ENCODE peak calls at places on chromosomes 4 and X, in eight cellular contexts. J is pancreas, S is AG04450, X is cardiac fibroblast, P is foreskin fibroblast, B is fibroblast of mammary gland, Y is coronary artery, C is transverse colon. D is an unnamed sample.

GRCh38 chr4:56640907-56641493 is 40.1 kb downstream of the HOPX start:
- DNase-seq in J (no peak), S (no peak), X (no peak), P (peak), B (no peak), Y (no peak), C (no peak), D (no peak)

GRCh38 chr4:153090670-153091385 is 113.4 kb upstream of the TRIM2 start:
- DNase-seq in J (no peak), S (no peak), X (no peak), P (no peak), B (no peak), Y (no peak), C (no peak), D (no peak)

GRCh38 chr4:125244848-125245450 is 69.8 kb upstream of the FAT4 start:
- DNase-seq in J (no peak), S (no peak), X (peak), P (peak), B (peak), Y (no peak), C (no peak), D (no peak)

GRCh38 chrX:108224727-108225455 is 133.3 kb downstream of the ATG4A start:
- DNase-seq in J (no peak), S (no peak), X (peak), P (peak), B (peak), Y (no peak), C (no peak), D (no peak)

GRCh38 chrX:19889582-19890342 is 2.4 kb upstream of the SH3KBP1 start:
- DNase-seq in J (no peak), S (peak), X (peak), P (peak), B (peak), Y (no peak), C (peak), D (no peak)

GRCh38 chr4:138050601-138051000 is 191.5 kb downstream of the SLC7A11 start:
- DNase-seq in J (no peak), S (no peak), X (no peak), P (no peak), B (no peak), Y (no peak), C (no peak), D (no peak)

GRCh38 chr4:161393614-161394013 is 770.2 kb downstream of the FSTL5 start:
- DNase-seq in J (no peak), S (no peak), X (no peak), P (no peak), B (no peak), Y (no peak), C (no peak), D (no peak)

GRCh38 chr4:140168474-140168873 is 14.5 kb upstream of the MAML3 start:
- DNase-seq in J (no peak), S (no peak), X (no peak), P (peak), B (no peak), Y (no peak), C (no peak), D (no peak)

GRCh38 chrX:1355131-1355799 is 18.7 kb downstream of the IL3RA start:
- DNase-seq in J (no peak), S (no peak), X (no peak), P (no peak), B (no peak), Y (no peak), C (no peak), D (no peak)

GRCh38 chr4:139153411-139154133 is 23.4 kb downstream of the ELF2 start:
- DNase-seq in J (no peak), S (no peak), X (peak), P (peak), B (no peak), Y (no peak), C (no peak), D (no peak)

GRCh38 chrX:72002886-72003285 is 92.2 kb downstream of the NHSL2 start:
- DNase-seq in J (no peak), S (no peak), X (no peak), P (no peak), B (peak), Y (peak), C (no peak), D (no peak)

GRCh38 chr4:20378181-20378580 is 126.5 kb downstream of the SLIT2 start:
- DNase-seq in J (no peak), S (no peak), X (peak), P (no peak), B (no peak), Y (no peak), C (no peak), D (no peak)

GRCh38 chr4:168882650-168883233 is 127.3 kb downstream of the CBR4 start:
- DNase-seq in J (no peak), S (no peak), X (peak), P (peak), B (peak), Y (no peak), C (no peak), D (no peak)

GRCh38 chrX:41688835-41689234 is at the start of gene GPR34:
- DNase-seq in J (no peak), S (no peak), X (no peak), P (no peak), B (no peak), Y (no peak), C (no peak), D (no peak)

GRCh38 chr4:152009046-152009445 is 248.2 kb upstream of the GATB start:
- DNase-seq in J (no peak), S (no peak), X (no peak), P (no peak), B (no peak), Y (no peak), C (no peak), D (no peak)

GRCh38 chr4:24794916-24795665 is at the start of gene SOD3:
- DNase-seq in J (peak), S (peak), X (peak), P (peak), B (peak), Y (peak), C (peak), D (no peak)

GRCh38 chrX:15838017-15838416 is 16.6 kb downstream of the AP1S2 start:
- DNase-seq in J (no peak), S (no peak), X (no peak), P (no peak), B (no peak), Y (no peak), C (no peak), D (no peak)

GRCh38 chrX:19810370-19810769 is 77.0 kb downstream of the SH3KBP1 start:
- DNase-seq in J (no peak), S (no peak), X (no peak), P (no peak), B (no peak), Y (no peak), C (no peak), D (no peak)

GRCh38 chr4:9384126-9384525 is 21.2 kb downstream of the USP17L30 start:
- DNase-seq in J (no peak), S (no peak), X (no peak), P (no peak), B (no peak), Y (no peak), C (no peak), D (no peak)

GRCh38 chr4:47490550-47490949 is 5.5 kb downstream of the ATP10D start:
- DNase-seq in J (no peak), S (no peak), X (peak), P (peak), B (peak), Y (no peak), C (no peak), D (no peak)

GRCh38 chrX:50183891-50184290 is 16.9 kb downstream of the AKAP4 start:
- DNase-seq in J (no peak), S (no peak), X (no peak), P (no peak), B (no peak), Y (no peak), C (no peak), D (no peak)

GRCh38 chr4:152100378-152101201 is 339.8 kb upstream of the GATB start:
- DNase-seq in J (no peak), S (no peak), X (no peak), P (no peak), B (no peak), Y (peak), C (peak), D (no peak)

GRCh38 chrX:19705196-19705769 is 182.1 kb downstream of the SH3KBP1 start:
- DNase-seq in J (no peak), S (no peak), X (peak), P (peak), B (peak), Y (no peak), C (no peak), D (no peak)

GRCh38 chr4:174314274-174314673 is 30.6 kb downstream of the CEP44 start:
- DNase-seq in J (no peak), S (no peak), X (no peak), P (no peak), B (no peak), Y (no peak), C (no peak), D (no peak)

GRCh38 chr4:7540216-7540615 is 105.5 kb upstream of the PSAPL1 start:
- DNase-seq in J (no peak), S (no peak), X (no peak), P (no peak), B (no peak), Y (no peak), C (no peak), D (no peak)

GRCh38 chr4:129146639-129147038 is 50.7 kb downstream of the C4orf33 start:
- DNase-seq in J (no peak), S (no peak), X (no peak), P (no peak), B (no peak), Y (no peak), C (no peak), D (no peak)

GRCh38 chr4:155679343-155679742 is 12.7 kb downstream of the GUCY1A1 start:
- DNase-seq in J (no peak), S (no peak), X (peak), P (peak), B (peak), Y (no peak), C (no peak), D (no peak)

DNA sequence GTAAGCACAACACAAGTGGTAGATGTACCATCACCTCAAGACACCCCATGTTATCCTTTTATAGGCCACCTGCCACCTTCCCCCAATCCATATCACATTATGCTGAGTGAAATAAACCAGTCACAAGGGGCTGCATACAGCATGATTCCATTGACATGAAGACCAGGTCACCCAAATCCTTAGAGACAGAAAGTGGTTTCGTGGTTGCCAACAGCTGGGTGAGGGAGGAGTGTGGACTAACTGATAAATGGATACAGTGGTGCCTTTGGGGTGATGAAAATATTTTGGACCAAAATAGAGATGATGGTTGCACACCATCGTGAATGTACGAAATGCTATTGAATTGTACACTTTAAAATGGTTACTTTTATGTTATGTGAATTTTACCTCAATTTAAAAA is 65.7 kb upstream of the DMD start:
- DNase-seq in J (no peak), S (no peak), X (no peak), P (no peak), B (no peak), Y (no peak), C (no peak), D (no peak)
- H3K4me3 ChIP-seq in J (no peak), S (no peak), X (no peak), P (no peak), B (no peak), Y (no peak), C (no peak), D (no peak)

GRCh38 chrX:68396953-68397352 is 36.3 kb downstream of the OPHN1 start:
- DNase-seq in J (no peak), S (no peak), X (no peak), P (no peak), B (no peak), Y (no peak), C (no peak), D (no peak)

GRCh38 chrX:68403522-68403921 is 29.8 kb downstream of the OPHN1 start:
- DNase-seq in J (no peak), S (no peak), X (no peak), P (no peak), B (no peak), Y (no peak), C (no peak), D (no peak)

GRCh38 chrX:68398286-68398685 is 35.0 kb downstream of the OPHN1 start:
- DNase-seq in J (no peak), S (no peak), X (no peak), P (no peak), B (peak), Y (no peak), C (no peak), D (no peak)

GRCh38 chrX:68403060-68403459 is 30.2 kb downstream of the OPHN1 start:
- DNase-seq in J (no peak), S (no peak), X (no peak), P (no peak), B (no peak), Y (no peak), C (no peak), D (no peak)

DNA sequence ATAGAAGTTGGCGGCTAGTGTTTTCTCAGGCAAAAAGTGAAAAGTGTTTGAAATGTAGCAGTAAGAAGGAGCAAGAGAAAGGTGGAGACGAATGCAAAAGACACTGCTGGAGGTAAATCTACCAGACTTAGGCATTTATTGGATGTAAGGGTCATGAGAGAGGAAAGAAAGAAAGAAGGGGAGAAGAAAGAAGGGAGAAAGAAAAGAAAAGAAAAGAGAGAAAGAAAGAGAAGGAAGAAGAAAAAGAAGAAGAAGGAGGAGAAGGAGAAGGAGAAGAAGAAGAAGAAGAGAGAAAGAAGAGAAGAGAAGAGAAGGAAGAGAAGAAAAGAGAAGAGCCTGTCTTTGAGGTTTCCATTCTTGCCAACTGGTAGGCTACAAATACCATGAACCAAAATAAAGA is 31.2 kb downstream of the OPHN1 start:
- DNase-seq in J (no peak), S (no peak), X (no peak), P (no peak), B (no peak), Y (no peak), C (no peak), D (no peak)
- H3K4me3 ChIP-seq in J (no peak), S (no peak), X (no peak), P (no peak), B (no peak), Y (no peak), C (no peak), D (no peak)

GRCh38 chr4:76703676-76704075 is 194.3 kb downstream of the SOWAHB start:
- DNase-seq in J (no peak), S (no peak), X (peak), P (peak), B (no peak), Y (no peak), C (no peak), D (no peak)

GRCh38 chr4:76705497-76705896 is 192.4 kb downstream of the SOWAHB start:
- DNase-seq in J (no peak), S (peak), X (no peak), P (peak), B (no peak), Y (no peak), C (no peak), D (peak)

GRCh38 chr4:76702440-76703122 is 195.4 kb downstream of the SOWAHB start:
- DNase-seq in J (no peak), S (no peak), X (no peak), P (no peak), B (no peak), Y (no peak), C (no peak), D (no peak)

GRCh38 chr4:76703123-76703490 is 194.8 kb downstream of the SOWAHB start:
- DNase-seq in J (no peak), S (no peak), X (no peak), P (peak), B (no peak), Y (no peak), C (no peak), D (no peak)

DNA sequence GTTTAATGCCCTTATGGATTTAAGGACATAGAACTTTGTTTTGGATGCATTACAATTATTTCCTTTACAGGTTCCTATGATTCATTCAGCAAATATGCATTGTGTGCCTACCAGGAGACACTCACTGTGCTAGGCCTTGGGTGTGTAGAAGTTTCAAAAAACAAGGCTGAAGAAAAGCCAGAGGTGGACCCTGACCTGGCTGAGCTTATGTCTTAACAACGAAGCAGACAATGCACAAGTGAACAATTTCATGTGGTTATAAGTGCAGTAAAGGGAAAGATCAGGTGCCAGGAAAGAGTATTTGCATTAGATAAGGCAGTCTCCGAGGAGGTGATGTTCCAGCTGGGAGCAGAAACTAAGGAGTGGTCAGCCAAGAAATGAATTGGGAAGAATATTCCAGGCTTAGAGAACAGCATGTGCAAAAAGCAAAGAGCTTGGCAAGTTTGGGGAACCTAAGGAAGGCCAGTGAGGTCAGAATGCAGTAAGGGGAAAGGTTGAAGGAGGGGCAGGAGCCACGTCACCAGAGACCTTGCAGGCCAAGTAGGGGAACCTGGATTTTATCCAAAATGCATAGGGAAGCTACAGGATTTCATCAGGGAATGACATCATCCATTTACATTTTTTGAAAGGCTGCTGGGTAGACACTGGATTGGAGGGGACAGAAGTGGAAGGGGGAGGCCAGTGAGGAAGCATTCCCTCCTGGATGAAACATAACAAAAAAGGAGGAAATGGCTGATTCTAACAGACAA is 193.6 kb downstream of the SOWAHB start:
- DNase-seq in J (peak), S (peak), X (peak), P (peak), B (peak), Y (no peak), C (peak), D (no peak)
- H3K4me3 ChIP-seq in J (no peak), S (no peak), X (no peak), P (no peak), B (no peak), Y (peak), C (no peak), D (no peak)

GRCh38 chrX:3143043-3143799 is 102.0 kb downstream of the ARSF start:
- DNase-seq in J (no peak), S (no peak), X (no peak), P (no peak), B (no peak), Y (no peak), C (no peak), D (no peak)
- H3K4me3 ChIP-seq in J (no peak), S (no peak), X (no peak), P (no peak), B (no peak), Y (no peak), C (no peak), D (no peak)

GRCh38 chrX:39049975-39050374 is 248.7 kb downstream of the MID1IP1 start:
- DNase-seq in J (no peak), S (no peak), X (no peak), P (no peak), B (no peak), Y (no peak), C (no peak), D (no peak)
- H3K4me3 ChIP-seq in J (no peak), S (no peak), X (no peak), P (no peak), B (no peak), Y (no peak), C (no peak), D (no peak)